ENCODE peak calls at places on chromosomes 4 and X, in seven cellular contexts. P is endodermal cell, R is upper lobe of right lung, N is uterus, I is natural killer cell, Q is tibial nerve, E is AG04449. B is an unnamed sample.

GRCh38 chrX:141642979-141643378 is 53.5 kb downstream of the SPANXA2 start:
- DNase-seq in P (no peak), R (no peak), N (no peak), I (no peak), Q (no peak), E (no peak), B (no peak)

GRCh38 chr4:83781434-83781833 is 245.5 kb downstream of the GPAT3 start:
- DNase-seq in P (no peak), R (no peak), N (no peak), I (no peak), Q (no peak), E (no peak), B (no peak)

GRCh38 chrX:102042706-102043325 is 82.7 kb upstream of the TCEAL2 start:
- DNase-seq in P (no peak), R (no peak), N (no peak), I (no peak), Q (no peak), E (peak), B (no peak)

GRCh38 chr4:127239902-127240575 is 392.7 kb upstream of the INTU start:
- DNase-seq in P (no peak), R (no peak), N (no peak), I (no peak), Q (no peak), E (no peak), B (no peak)

GRCh38 chr4:115126487-115126886 is 13.1 kb upstream of the NDST4 start:
- DNase-seq in P (no peak), R (no peak), N (no peak), I (no peak), Q (no peak), E (no peak), B (no peak)

GRCh38 chr4:5636766-5637670 is 71.3 kb downstream of the EVC2 start:
- DNase-seq in P (no peak), R (no peak), N (no peak), I (no peak), Q (no peak), E (no peak), B (no peak)

GRCh38 chr4:150230556-150230955 is 152.3 kb downstream of the DCLK2 start:
- DNase-seq in P (peak), R (no peak), N (no peak), I (no peak), Q (no peak), E (no peak), B (no peak)

GRCh38 chrX:20693071-20693470 is 426.4 kb upstream of the RPS6KA3 start:
- DNase-seq in P (no peak), R (no peak), N (no peak), I (no peak), Q (no peak), E (no peak), B (no peak)

GRCh38 chr4:68606240-68606639 is 30.1 kb upstream of the UGT2B17 start:
- DNase-seq in P (no peak), R (no peak), N (no peak), I (no peak), Q (no peak), E (no peak), B (no peak)

GRCh38 chr4:168124008-168124641 is 31.8 kb downstream of the ANXA10 start:
- DNase-seq in P (no peak), R (no peak), N (no peak), I (no peak), Q (no peak), E (peak), B (no peak)

GRCh38 chrX:39894626-39895025 is 203.1 kb downstream of the BCOR start:
- DNase-seq in P (no peak), R (peak), N (no peak), I (no peak), Q (peak), E (no peak), B (no peak)

GRCh38 chr4:10157478-10158354 is 41.1 kb upstream of the WDR1 start:
- DNase-seq in P (peak), R (no peak), N (peak), I (no peak), Q (peak), E (no peak), B (peak)

GRCh38 chrX:42028113-42028512 is 104.8 kb upstream of the CASK start:
- DNase-seq in P (no peak), R (no peak), N (no peak), I (no peak), Q (no peak), E (no peak), B (no peak)

GRCh38 chr4:22607382-22607781 is 85.4 kb upstream of the GBA3 start:
- DNase-seq in P (peak), R (no peak), N (peak), I (peak), Q (no peak), E (no peak), B (no peak)

GRCh38 chr4:15232725-15233597 is 194.9 kb upstream of the C1QTNF7 start:
- DNase-seq in P (no peak), R (no peak), N (no peak), I (no peak), Q (no peak), E (peak), B (no peak)

GRCh38 chr4:37928896-37929537 is 31.2 kb upstream of the PTTG2 start:
- DNase-seq in P (no peak), R (no peak), N (no peak), I (no peak), Q (no peak), E (no peak), B (no peak)

GRCh38 chr4:8838911-8839431 is 32.7 kb downstream of the HMX1 start:
- DNase-seq in P (peak), R (peak), N (no peak), I (no peak), Q (no peak), E (no peak), B (no peak)

GRCh38 chr4:165709526-165709925 is 163.5 kb upstream of the TLL1 start:
- DNase-seq in P (peak), R (no peak), N (no peak), I (no peak), Q (no peak), E (no peak), B (no peak)

GRCh38 chrX:53421772-53422090 is 723 bp downstream of the SMC1A start:
- DNase-seq in P (no peak), R (no peak), N (no peak), I (no peak), Q (no peak), E (no peak), B (no peak)

GRCh38 chr4:8850074-8850829 is 21.4 kb downstream of the HMX1 start:
- DNase-seq in P (peak), R (peak), N (no peak), I (no peak), Q (no peak), E (no peak), B (no peak)

GRCh38 chr4:154545689-154546088 is 4.5 kb downstream of the PLRG1 start:
- DNase-seq in P (no peak), R (no peak), N (no peak), I (no peak), Q (no peak), E (no peak), B (no peak)

GRCh38 chr4:3711183-3712111 is 54.7 kb upstream of the ADRA2C start:
- DNase-seq in P (no peak), R (peak), N (no peak), I (no peak), Q (no peak), E (no peak), B (no peak)

DNA sequence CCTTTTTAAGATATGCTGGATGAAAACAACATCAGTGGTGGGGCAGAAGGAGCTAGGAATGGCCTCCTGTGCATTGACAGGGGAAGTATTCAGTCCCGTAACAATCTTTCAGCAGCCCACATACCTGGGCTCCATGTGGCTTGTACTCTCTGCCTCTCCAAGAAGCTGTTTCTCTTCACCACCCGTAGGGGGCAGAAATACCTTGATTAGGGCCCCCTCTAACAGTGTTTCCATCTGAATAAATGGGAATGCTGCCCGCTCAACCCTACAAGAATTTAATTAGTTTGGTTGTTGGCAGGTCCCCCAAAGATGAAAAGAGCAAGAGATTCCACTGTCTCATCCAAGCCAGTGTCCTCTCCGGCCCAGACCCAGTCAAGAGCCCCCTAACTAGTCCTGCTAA is 155.2 kb downstream of the SMIM20 start:
- DNase-seq in P (peak), R (no peak), N (no peak), I (no peak), Q (no peak), E (no peak), B (no peak)
- TF ChIP-seq CTCF in P (peak), R (peak), N (no peak), I (peak), Q (no peak), E (peak), B (peak)

GRCh38 chr4:41657561-41657960 is 91.0 kb downstream of the PHOX2B start:
- DNase-seq in P (no peak), R (no peak), N (no peak), I (no peak), Q (no peak), E (no peak), B (no peak)
- TF ChIP-seq CTCF in P (no peak), R (no peak), N (no peak), I (no peak), Q (no peak), E (no peak), B (no peak)

DNA sequence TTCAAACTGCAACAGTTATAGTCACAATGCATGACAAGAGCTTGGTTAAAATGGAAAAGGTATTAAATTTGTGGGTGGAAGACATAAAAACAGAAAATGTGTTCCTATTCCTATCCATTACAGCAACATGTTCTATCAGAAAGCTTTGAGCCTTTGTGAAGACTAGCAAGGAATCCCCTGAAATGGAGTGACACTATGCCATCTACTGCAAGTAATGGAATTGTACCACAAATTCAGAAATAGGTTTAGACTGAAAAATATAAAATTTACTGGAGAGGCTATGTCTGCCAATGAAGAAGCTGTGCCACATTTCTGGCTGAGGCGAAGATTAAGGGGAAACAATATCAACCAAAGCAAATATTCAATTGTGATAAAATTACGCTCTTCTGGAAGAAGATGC is 247.9 kb downstream of the ADAM29 start:
- DNase-seq in P (no peak), R (no peak), N (no peak), I (no peak), Q (no peak), E (no peak), B (no peak)
- TF ChIP-seq CTCF in P (no peak), R (no peak), N (no peak), I (no peak), Q (no peak), E (no peak), B (no peak)

GRCh38 chr4:98289375-98289774 is 28.2 kb downstream of the RAP1GDS1 start:
- DNase-seq in P (no peak), R (no peak), N (no peak), I (no peak), Q (no peak), E (no peak), B (no peak)
- TF ChIP-seq CTCF in P (no peak), R (no peak), N (no peak), I (no peak), Q (no peak), E (no peak), B (no peak)

DNA sequence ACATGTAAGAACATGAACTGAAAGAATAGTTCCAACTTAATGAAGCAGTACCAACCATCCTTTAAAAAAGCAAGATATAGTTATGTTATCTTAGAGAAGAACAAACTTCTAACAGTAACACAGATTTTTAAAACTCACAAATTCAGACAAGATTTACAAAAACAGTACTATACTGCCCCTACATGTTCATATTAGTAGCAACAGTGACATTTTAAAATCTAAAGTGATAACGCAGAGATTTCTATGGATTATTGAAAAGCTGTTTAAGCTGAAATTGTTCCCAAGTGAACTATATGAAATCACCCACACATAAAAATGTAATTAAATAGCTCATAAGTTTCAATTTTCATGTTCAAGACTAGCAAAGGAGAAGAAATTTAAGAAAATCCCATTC is 166.0 kb downstream of the FBXW7 start:
- DNase-seq in P (no peak), R (no peak), N (no peak), I (no peak), Q (no peak), E (no peak), B (no peak)
- TF ChIP-seq CTCF in P (peak), R (peak), N (peak), I (no peak), Q (no peak), E (no peak), B (no peak)

DNA sequence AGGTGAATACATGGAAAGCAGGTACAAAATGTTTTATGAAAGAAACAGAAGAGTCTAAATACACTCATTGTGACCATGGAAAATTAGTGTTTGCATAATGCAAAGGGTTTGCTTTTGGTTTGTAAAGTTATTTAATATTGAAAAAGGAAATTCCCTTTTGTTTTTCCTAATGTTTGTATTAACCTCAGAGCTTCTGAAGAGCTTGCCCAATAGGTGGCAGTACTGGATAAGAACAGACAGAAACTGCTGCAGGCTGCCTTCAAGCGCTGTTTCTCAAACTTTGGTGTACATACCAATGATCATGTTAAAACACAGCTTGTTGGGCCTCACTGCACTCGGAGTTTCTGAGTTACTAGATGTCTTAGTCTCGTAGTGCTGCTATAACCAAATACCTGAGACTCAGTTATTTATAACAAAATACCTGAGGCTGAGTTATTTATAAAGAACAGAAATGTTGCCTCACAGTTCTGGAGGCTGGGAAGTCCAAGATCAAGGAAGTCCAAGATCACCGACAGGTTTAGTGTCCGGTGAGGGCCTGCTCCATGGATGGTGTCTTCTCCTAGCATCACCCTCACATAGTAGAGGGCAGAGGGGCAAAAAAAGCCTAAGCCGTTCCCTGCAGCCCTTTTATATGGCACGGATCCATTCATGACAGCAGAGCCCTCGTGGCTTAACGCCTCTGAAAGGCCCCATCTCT is 54.2 kb downstream of the SUPT20HL2 start:
- DNase-seq in P (peak), R (no peak), N (peak), I (no peak), Q (peak), E (no peak), B (peak)
- TF ChIP-seq CTCF in P (peak), R (peak), N (peak), I (no peak), Q (peak), E (peak), B (peak)